ENCODE peak calls at places on chromosome 16, in ten cellular contexts. G is body of pancreas, W is cardiac muscle cell, V is upper lobe of right lung, O is colonic mucosa, B is thoracic aorta, H is IMR-90, M is PC-9, D is endothelial cell of umbilical vein, K is fibroblast of lung. R is an unnamed sample. For H3K4me1, the result is how much of the 10 kb centered on the place peaks cover.

GRCh38 chr16:66923247-66923851 is 2.0 kb downstream of the RRAD start:
- DNase-seq in H (peak), D (no peak), G (peak), B (no peak), O (no peak), K (no peak), W (peak), V (no peak), M (no peak), R (peak)

GRCh38 chr16:57893559-57894389 is 77.2 kb downstream of the CNGB1 start:
- DNase-seq in W (peak), D (peak), B (no peak), O (peak), V (peak), G (peak), K (peak), H (peak), M (peak), R (no peak)

GRCh38 chr16:66045626-66046025 is 320.9 kb upstream of the CDH5 start:
- DNase-seq in V (no peak), G (no peak), W (peak), H (peak), B (no peak), K (no peak), D (no peak), M (no peak), O (no peak), R (no peak)

GRCh38 chr16:50463581-50464324 is 84.4 kb upstream of the NKD1 start:
- DNase-seq in W (no peak), H (no peak), G (no peak), V (peak), O (no peak), B (no peak), M (no peak), D (no peak), K (no peak), R (no peak)

GRCh38 chr16:57498031-57498430 is 11.7 kb upstream of the DOK4 start:
- DNase-seq in M (no peak), H (no peak), G (no peak), D (no peak), O (no peak), B (no peak), K (no peak), W (no peak), V (no peak), R (no peak)

GRCh38 chr16:78761427-78761826 is 662.0 kb downstream of the WWOX start:
- DNase-seq in V (no peak), K (no peak), B (no peak), H (no peak), O (no peak), M (no peak), G (no peak), D (no peak), W (no peak), R (no peak)

GRCh38 chr16:57444711-57445110 is 2.5 kb downstream of the CIAPIN1 start:
- DNase-seq in H (peak), V (no peak), W (peak), K (peak), M (no peak), G (no peak), D (no peak), O (no peak), B (no peak), R (no peak)

GRCh38 chr16:56513972-56514371 is 5.9 kb downstream of the BBS2 start:
- DNase-seq in G (peak), H (peak), W (peak), D (peak), O (peak), K (peak), V (no peak), B (no peak), M (peak), R (peak)

GRCh38 chr16:82735176-82735575 is 108.4 kb downstream of the CDH13 start:
- DNase-seq in D (no peak), O (no peak), K (no peak), M (no peak), V (no peak), W (peak), H (no peak), G (no peak), B (no peak), R (peak)

GRCh38 chr16:85232369-85233142 is 120.3 kb upstream of the CIBAR2 start:
- DNase-seq in V (no peak), O (no peak), K (no peak), H (no peak), B (no peak), G (no peak), M (no peak), D (no peak), W (no peak), R (no peak)

GRCh38 chr16:55257971-55258613 is 65.9 kb upstream of the IRX6 start:
- DNase-seq in D (peak), W (peak), G (peak), M (no peak), H (peak), V (peak), K (peak), O (peak), B (no peak), R (peak)

GRCh38 chr16:73036074-73036826 is 11.7 kb downstream of the ZFHX3 start:
- DNase-seq in O (no peak), W (no peak), K (no peak), G (no peak), D (no peak), M (peak), H (no peak), B (no peak), V (peak), R (no peak)

GRCh38 chr16:1442697-1443096 is 1.7 kb downstream of the CCDC154 start:
- DNase-seq in W (no peak), D (no peak), B (no peak), V (no peak), K (no peak), O (no peak), G (no peak), M (no peak), H (no peak), R (no peak)

GRCh38 chr16:83145297-83145696 is 518.5 kb downstream of the CDH13 start:
- DNase-seq in D (no peak), V (no peak), G (no peak), B (no peak), M (no peak), W (no peak), O (no peak), K (no peak), H (no peak), R (no peak)

GRCh38 chr16:16879567-16880251 is 500.8 kb downstream of the NPIPA7 start:
- DNase-seq in B (no peak), W (no peak), D (no peak), K (no peak), V (no peak), H (no peak), M (no peak), O (no peak), G (no peak), R (no peak)

GRCh38 chr16:16887193-16887592 is 508.3 kb downstream of the NPIPA7 start:
- DNase-seq in G (no peak), V (no peak), H (no peak), W (no peak), K (no peak), O (no peak), M (no peak), B (no peak), D (no peak), R (no peak)

GRCh38 chr16:16881771-16882170 is 502.8 kb downstream of the NPIPA7 start:
- DNase-seq in O (no peak), W (no peak), D (no peak), H (no peak), G (no peak), B (no peak), V (no peak), K (no peak), M (no peak), R (no peak)

GRCh38 chr16:16884451-16884850 is 505.5 kb downstream of the NPIPA7 start:
- DNase-seq in B (no peak), K (no peak), D (no peak), H (no peak), G (no peak), O (no peak), M (no peak), W (no peak), V (no peak), R (no peak)

DNA sequence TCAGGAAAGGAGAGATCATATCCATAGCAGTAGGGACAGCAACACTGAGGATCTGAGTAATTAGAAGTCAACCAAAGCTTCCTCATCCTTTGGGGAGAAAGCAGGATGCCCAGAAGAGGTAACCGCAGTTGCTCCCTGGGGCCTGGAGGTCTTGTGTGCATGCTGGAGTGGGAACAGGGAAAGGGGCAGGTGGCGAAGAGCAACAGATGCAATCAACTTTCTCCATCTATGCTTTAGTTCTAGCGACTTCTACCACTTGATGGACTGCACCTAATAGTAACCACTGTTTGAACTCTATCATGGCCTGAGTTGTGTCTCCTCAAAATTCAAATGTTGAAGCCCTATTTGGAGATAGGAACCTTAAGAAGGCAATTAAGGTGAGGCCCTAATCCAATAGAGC is 503.8 kb downstream of the NPIPA7 start:
- DNase-seq in V (no peak), B (no peak), M (no peak), O (no peak), G (no peak), D (no peak), W (no peak), H (no peak), K (no peak), R (no peak)
- H3K27ac ChIP-seq in V (no peak), B (no peak), M (no peak), O (no peak), G (no peak), D (no peak), W (no peak), H (no peak), K (no peak), R (no peak)

GRCh38 chr16:54177857-54178490 is 108.6 kb downstream of the IRX3 start:
- DNase-seq in K (no peak), D (no peak), M (no peak), W (no peak), H (no peak), G (no peak), V (no peak), B (no peak), O (no peak), R (no peak)
- H3K4me1 ChIP-seq in K (under half), D (under half), M (under half), W (half or more), H (under half), G (under half), V (under half), B (under half), O (under half), R (under half)

DNA sequence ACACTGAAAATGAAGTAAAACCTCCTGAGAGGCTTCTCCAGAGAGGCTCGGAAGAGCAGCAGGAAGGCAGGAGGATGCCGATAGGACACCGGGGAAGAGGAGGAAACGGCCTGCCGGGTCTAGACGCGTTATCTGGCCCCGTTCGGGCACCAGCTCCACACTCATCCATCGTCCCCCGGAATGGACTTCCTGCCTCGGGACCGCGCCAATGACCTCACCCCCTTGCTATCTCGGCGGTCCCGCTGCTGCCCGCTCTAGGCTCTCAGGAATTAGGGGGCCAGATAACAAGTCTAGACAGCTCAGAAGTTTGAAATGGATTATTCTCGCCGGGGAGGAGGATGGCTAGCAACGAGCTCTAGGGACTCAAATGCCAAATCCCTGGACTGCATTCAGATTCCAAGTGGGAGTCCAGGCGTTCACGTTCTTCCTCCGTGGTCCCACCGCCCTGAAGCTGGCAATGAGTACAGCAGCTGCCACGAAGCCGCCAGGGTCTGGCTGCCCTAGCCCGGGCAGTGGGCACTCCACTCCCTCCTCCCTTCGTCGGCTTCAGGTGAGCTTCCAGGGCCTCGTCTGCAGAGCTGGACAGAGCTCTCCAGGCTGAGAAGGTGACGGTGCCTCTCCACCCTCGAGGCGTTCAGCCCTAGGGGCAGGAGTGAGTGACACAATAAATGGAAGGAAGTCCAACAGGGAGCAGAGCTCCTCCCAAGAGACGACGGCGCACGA is 351.0 kb downstream of the FOXL1 start:
- DNase-seq in V (no peak), H (peak), W (peak), D (peak), B (peak), K (peak), O (no peak), M (no peak), G (no peak), R (no peak)
- H3K27ac ChIP-seq in V (no peak), H (peak), W (peak), D (peak), B (peak), K (peak), O (no peak), M (no peak), G (no peak), R (no peak)

DNA sequence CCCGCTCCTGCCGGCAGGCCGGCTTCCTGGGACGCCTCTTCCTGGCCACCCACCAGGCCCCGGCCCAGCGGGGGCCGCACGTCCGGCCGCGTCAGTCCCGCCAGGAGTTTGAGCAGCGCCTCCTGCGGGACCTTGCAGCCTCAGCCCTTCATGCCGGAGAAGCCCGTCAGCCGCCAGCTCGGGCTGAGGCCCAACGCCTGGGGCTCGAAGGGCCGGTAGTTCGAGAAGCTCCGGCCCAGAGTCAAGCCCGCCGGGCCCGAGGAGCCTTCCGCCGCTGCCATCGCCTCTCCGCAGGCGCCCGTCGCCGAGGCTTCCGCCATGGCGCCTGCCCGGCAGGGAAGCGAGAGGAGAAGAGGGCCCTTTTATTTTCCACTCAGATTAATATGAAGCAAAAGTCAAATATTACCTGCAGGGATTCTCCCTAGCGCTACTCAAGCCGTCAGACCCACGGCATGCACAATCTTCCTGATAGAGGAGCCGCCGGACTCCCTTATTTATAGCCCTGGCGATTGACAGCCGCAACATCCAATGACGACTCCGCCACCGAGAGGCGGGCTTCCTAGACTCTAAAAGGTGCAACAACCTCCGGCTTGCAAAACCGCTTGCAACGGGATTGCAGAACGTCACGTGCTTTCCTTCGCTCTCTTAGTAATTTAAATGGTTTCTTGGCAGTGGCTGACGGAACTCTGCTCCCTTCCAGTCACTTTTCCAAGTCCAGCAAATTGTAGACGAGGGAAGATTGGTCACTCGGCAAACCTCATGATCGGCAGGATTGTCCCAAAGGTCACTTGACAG is at the start of gene SEPHS2:
- DNase-seq in K (peak), G (peak), W (peak), O (peak), H (peak), M (peak), V (peak), D (peak), B (peak), R (peak)
- H3K4me1 ChIP-seq in K (under half), G (half or more), W (under half), O (under half), H (under half), M (under half), V (under half), D (under half), B (under half), R (under half)

DNA sequence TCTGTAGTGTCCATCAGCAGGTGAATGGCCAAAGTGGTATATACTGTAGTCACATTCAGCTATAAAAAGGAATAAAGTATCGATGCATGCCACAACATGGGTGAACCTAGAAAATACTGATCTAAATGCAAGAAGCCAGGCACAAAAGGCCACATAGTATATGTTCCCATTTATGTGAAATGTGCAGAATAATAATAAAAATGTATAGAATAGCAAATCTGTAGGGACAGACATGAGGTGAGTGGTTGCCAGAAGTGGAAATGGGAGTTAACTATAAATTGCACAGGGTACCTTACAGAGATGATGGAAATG is 23.1 kb downstream of the DBNDD1 start:
- DNase-seq in V (no peak), G (no peak), D (no peak), B (no peak), O (no peak), K (no peak), H (no peak), W (no peak), M (no peak), R (no peak)
- H3K27ac ChIP-seq in V (no peak), G (peak), D (peak), B (peak), O (no peak), K (peak), H (no peak), W (peak), M (peak), R (peak)

GRCh38 chr16:14364386-14365199 is 265.5 kb downstream of the PARN start:
- DNase-seq in W (peak), B (no peak), H (peak), D (no peak), G (no peak), K (peak), V (peak), O (no peak), M (peak), R (no peak)

GRCh38 chr16:14366974-14367707 is 262.9 kb downstream of the PARN start:
- DNase-seq in O (no peak), G (no peak), K (no peak), B (no peak), M (no peak), W (no peak), H (no peak), V (no peak), D (no peak), R (no peak)

GRCh38 chr16:14365200-14365851 is 264.7 kb downstream of the PARN start:
- DNase-seq in D (no peak), H (no peak), G (no peak), M (no peak), B (no peak), W (no peak), V (no peak), O (no peak), K (no peak), R (no peak)

GRCh38 chr16:14368399-14368798 is 261.7 kb downstream of the PARN start:
- DNase-seq in M (no peak), K (no peak), H (no peak), V (no peak), G (no peak), W (no peak), D (no peak), B (no peak), O (no peak), R (no peak)

DNA sequence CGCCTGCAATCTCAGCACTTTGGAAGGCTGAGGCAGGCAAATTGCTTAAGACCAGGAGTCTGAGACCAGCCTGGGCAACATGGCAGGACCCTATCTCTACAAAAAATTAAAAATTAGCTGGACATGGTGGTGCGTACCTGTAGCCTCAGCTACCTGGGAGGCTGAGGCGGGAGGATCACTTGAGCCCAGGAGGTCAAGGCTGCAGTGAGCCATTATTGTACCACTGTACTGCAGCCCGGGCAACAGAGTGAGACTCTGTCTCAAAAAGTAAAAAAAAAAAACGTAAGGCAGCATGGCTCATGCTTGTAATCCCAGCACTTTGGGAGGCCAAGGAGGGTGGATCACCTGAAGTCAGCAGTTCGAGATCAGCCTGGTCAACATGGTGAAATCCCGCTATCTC is 263.6 kb downstream of the PARN start:
- DNase-seq in K (no peak), V (no peak), D (no peak), G (no peak), M (no peak), B (no peak), H (no peak), W (no peak), O (no peak), R (no peak)
- H3K4me1 ChIP-seq in K (under half), V (under half), D (under half), G (under half), M (under half), B (under half), H (under half), W (under half), O (under half), R (under half)